ENCODE peak calls at places on chromosomes 16 and 17, in ten cellular contexts. One of them, this sample, is unnamed.
A peak's percentile ranks its signal among the peaks of the same experiment; 100 is the strongest.

GRCh38 chr17:30576326-30576861 is 99.2 kb downstream of the GOSR1 start:
- DNase-seq in H7: peak; percentile 19
- DNase-seq in stimulated activated CD8-positive, alpha-beta memory T cell treated with anti-CD3 and anti-CD28 coated beads, Interleukin-2, amount 100 ng/mL, for 1 hour: no peak
- DNase-seq in foreskin keratinocyte: no peak
- DNase-seq in EL: no peak
- DNase-seq in T-helper 17 cell: no peak
- DNase-seq in HTR-8/SVneo: no peak
- DNase-seq in GM03348: peak; percentile 67
- DNase-seq in RCC 7860: no peak
- DNase-seq in left ventricle myocardium inferior: no peak
- DNase-seq in this sample: no peak

GRCh38 chr16:72590179-72590937 is 418.4 kb upstream of the PMFBP1 start:
- DNase-seq in GM03348: no peak
- DNase-seq in RCC 7860: no peak
- DNase-seq in left ventricle myocardium inferior: no peak
- DNase-seq in stimulated activated CD8-positive, alpha-beta memory T cell treated with anti-CD3 and anti-CD28 coated beads, Interleukin-2, amount 100 ng/mL, for 1 hour: no peak
- DNase-seq in T-helper 17 cell: no peak
- DNase-seq in foreskin keratinocyte: no peak
- DNase-seq in EL: peak; percentile 6
- DNase-seq in H7: no peak
- DNase-seq in HTR-8/SVneo: no peak
- DNase-seq in this sample: no peak

GRCh38 chr16:75580-76501 is 2.2 kb upstream of the MPG start:
- DNase-seq in EL: peak; percentile 85
- DNase-seq in RCC 7860: peak; percentile 13
- DNase-seq in T-helper 17 cell: no peak
- DNase-seq in H7: peak; percentile 87
- DNase-seq in HTR-8/SVneo: peak; percentile 80
- DNase-seq in foreskin keratinocyte: no peak
- DNase-seq in GM03348: peak; percentile 91
- DNase-seq in left ventricle myocardium inferior: peak; percentile 88
- DNase-seq in stimulated activated CD8-positive, alpha-beta memory T cell treated with anti-CD3 and anti-CD28 coated beads, Interleukin-2, amount 100 ng/mL, for 1 hour: no peak
- DNase-seq in this sample: peak; percentile 91

GRCh38 chr17:82449136-82449882 is 1.2 kb downstream of the CYBC1 start:
- DNase-seq in foreskin keratinocyte: no peak
- DNase-seq in H7: peak; percentile 83
- DNase-seq in EL: no peak
- DNase-seq in left ventricle myocardium inferior: no peak
- DNase-seq in RCC 7860: no peak
- DNase-seq in stimulated activated CD8-positive, alpha-beta memory T cell treated with anti-CD3 and anti-CD28 coated beads, Interleukin-2, amount 100 ng/mL, for 1 hour: peak; percentile 49
- DNase-seq in GM03348: no peak
- DNase-seq in HTR-8/SVneo: no peak
- DNase-seq in T-helper 17 cell: peak; percentile 41
- DNase-seq in this sample: no peak

GRCh38 chr16:72473631-72474030 is 301.7 kb upstream of the PMFBP1 start:
- DNase-seq in GM03348: no peak
- DNase-seq in left ventricle myocardium inferior: no peak
- DNase-seq in foreskin keratinocyte: no peak
- DNase-seq in H7: no peak
- DNase-seq in stimulated activated CD8-positive, alpha-beta memory T cell treated with anti-CD3 and anti-CD28 coated beads, Interleukin-2, amount 100 ng/mL, for 1 hour: no peak
- DNase-seq in RCC 7860: no peak
- DNase-seq in EL: no peak
- DNase-seq in T-helper 17 cell: no peak
- DNase-seq in HTR-8/SVneo: no peak
- DNase-seq in this sample: no peak

GRCh38 chr16:75621170-75621477 is 2.0 kb downstream of the ADAT1 start:
- DNase-seq in left ventricle myocardium inferior: no peak
- DNase-seq in EL: peak; percentile 51
- DNase-seq in HTR-8/SVneo: peak; percentile 24
- DNase-seq in RCC 7860: no peak
- DNase-seq in GM03348: peak; percentile 52
- DNase-seq in T-helper 17 cell: no peak
- DNase-seq in foreskin keratinocyte: no peak
- DNase-seq in stimulated activated CD8-positive, alpha-beta memory T cell treated with anti-CD3 and anti-CD28 coated beads, Interleukin-2, amount 100 ng/mL, for 1 hour: no peak
- DNase-seq in H7: peak; percentile 46
- DNase-seq in this sample: no peak

GRCh38 chr17:82229686-82230626 is 1.1 kb downstream of the SLC16A3 start:
- DNase-seq in RCC 7860: no peak
- DNase-seq in left ventricle myocardium inferior: no peak
- DNase-seq in HTR-8/SVneo: no peak
- DNase-seq in H7: no peak
- DNase-seq in GM03348: no peak
- DNase-seq in T-helper 17 cell: no peak
- DNase-seq in foreskin keratinocyte: no peak
- DNase-seq in stimulated activated CD8-positive, alpha-beta memory T cell treated with anti-CD3 and anti-CD28 coated beads, Interleukin-2, amount 100 ng/mL, for 1 hour: no peak
- DNase-seq in EL: no peak
- DNase-seq in this sample: no peak

GRCh38 chr17:13792314-13792713 is 190.6 kb upstream of the HS3ST3A1 start:
- DNase-seq in RCC 7860: no peak
- DNase-seq in H7: no peak
- DNase-seq in T-helper 17 cell: no peak
- DNase-seq in GM03348: peak; percentile 16
- DNase-seq in EL: peak; percentile 13
- DNase-seq in left ventricle myocardium inferior: no peak
- DNase-seq in stimulated activated CD8-positive, alpha-beta memory T cell treated with anti-CD3 and anti-CD28 coated beads, Interleukin-2, amount 100 ng/mL, for 1 hour: no peak
- DNase-seq in foreskin keratinocyte: no peak
- DNase-seq in HTR-8/SVneo: no peak
- DNase-seq in this sample: no peak

GRCh38 chr17:77365584-77366186 is 224.9 kb downstream of the SEC14L1 start:
- DNase-seq in EL: peak; percentile 90
- DNase-seq in T-helper 17 cell: no peak
- DNase-seq in H7: peak; percentile 47
- DNase-seq in stimulated activated CD8-positive, alpha-beta memory T cell treated with anti-CD3 and anti-CD28 coated beads, Interleukin-2, amount 100 ng/mL, for 1 hour: no peak
- DNase-seq in RCC 7860: peak; percentile 90
- DNase-seq in foreskin keratinocyte: no peak
- DNase-seq in GM03348: peak; percentile 76
- DNase-seq in HTR-8/SVneo: peak; percentile 79
- DNase-seq in left ventricle myocardium inferior: peak; percentile 64
- DNase-seq in this sample: peak; percentile 96

GRCh38 chr16:87602821-87603683 is 744 bp downstream of the JPH3 start:
- DNase-seq in H7: peak; percentile 95
- DNase-seq in GM03348: no peak
- DNase-seq in stimulated activated CD8-positive, alpha-beta memory T cell treated with anti-CD3 and anti-CD28 coated beads, Interleukin-2, amount 100 ng/mL, for 1 hour: no peak
- DNase-seq in RCC 7860: no peak
- DNase-seq in T-helper 17 cell: no peak
- DNase-seq in EL: no peak
- DNase-seq in HTR-8/SVneo: peak; percentile 38
- DNase-seq in left ventricle myocardium inferior: no peak
- DNase-seq in foreskin keratinocyte: no peak
- DNase-seq in this sample: no peak

GRCh38 chr17:14308965-14309879 is 8.3 kb downstream of the HS3ST3B1 start:
- DNase-seq in foreskin keratinocyte: peak; percentile 92
- DNase-seq in H7: peak; percentile 99
- DNase-seq in GM03348: peak; percentile 97
- DNase-seq in EL: peak; percentile 93
- DNase-seq in left ventricle myocardium inferior: peak; percentile 89
- DNase-seq in HTR-8/SVneo: peak; percentile 92
- DNase-seq in stimulated activated CD8-positive, alpha-beta memory T cell treated with anti-CD3 and anti-CD28 coated beads, Interleukin-2, amount 100 ng/mL, for 1 hour: peak; percentile 85
- DNase-seq in T-helper 17 cell: peak; percentile 93
- DNase-seq in RCC 7860: no peak
- DNase-seq in this sample: peak; percentile 97

GRCh38 chr17:50107790-50108414 is 12.8 kb downstream of the PDK2 start:
- DNase-seq in GM03348: no peak
- DNase-seq in H7: no peak
- DNase-seq in RCC 7860: no peak
- DNase-seq in HTR-8/SVneo: no peak
- DNase-seq in left ventricle myocardium inferior: no peak
- DNase-seq in foreskin keratinocyte: peak; percentile 68
- DNase-seq in T-helper 17 cell: no peak
- DNase-seq in EL: peak; percentile 75
- DNase-seq in stimulated activated CD8-positive, alpha-beta memory T cell treated with anti-CD3 and anti-CD28 coated beads, Interleukin-2, amount 100 ng/mL, for 1 hour: no peak
- DNase-seq in this sample: no peak

GRCh38 chr16:49576173-49576494 is 202.5 kb downstream of the C16orf78 start:
- DNase-seq in left ventricle myocardium inferior: no peak
- DNase-seq in H7: no peak
- DNase-seq in EL: no peak
- DNase-seq in T-helper 17 cell: no peak
- DNase-seq in GM03348: no peak
- DNase-seq in HTR-8/SVneo: no peak
- DNase-seq in RCC 7860: no peak
- DNase-seq in stimulated activated CD8-positive, alpha-beta memory T cell treated with anti-CD3 and anti-CD28 coated beads, Interleukin-2, amount 100 ng/mL, for 1 hour: no peak
- DNase-seq in foreskin keratinocyte: no peak
- DNase-seq in this sample: no peak

GRCh38 chr17:48149174-48150106 is 41.9 kb downstream of the SNX11 start:
- DNase-seq in RCC 7860: no peak
- DNase-seq in GM03348: no peak
- DNase-seq in T-helper 17 cell: no peak
- DNase-seq in left ventricle myocardium inferior: no peak
- DNase-seq in HTR-8/SVneo: no peak
- DNase-seq in foreskin keratinocyte: no peak
- DNase-seq in H7: peak; percentile 56
- DNase-seq in stimulated activated CD8-positive, alpha-beta memory T cell treated with anti-CD3 and anti-CD28 coated beads, Interleukin-2, amount 100 ng/mL, for 1 hour: no peak
- DNase-seq in EL: no peak
- DNase-seq in this sample: peak; percentile 56

GRCh38 chr17:77957215-77957868 is 1.2 kb upstream of the TNRC6C start:
- DNase-seq in RCC 7860: no peak
- DNase-seq in H7: no peak
- DNase-seq in GM03348: peak; percentile 18
- DNase-seq in left ventricle myocardium inferior: no peak
- DNase-seq in T-helper 17 cell: no peak
- DNase-seq in foreskin keratinocyte: no peak
- DNase-seq in HTR-8/SVneo: no peak
- DNase-seq in stimulated activated CD8-positive, alpha-beta memory T cell treated with anti-CD3 and anti-CD28 coated beads, Interleukin-2, amount 100 ng/mL, for 1 hour: no peak
- DNase-seq in EL: peak; percentile 28
- DNase-seq in this sample: no peak

GRCh38 chr16:82070656-82071369 is 35.8 kb downstream of the HSD17B2 start:
- DNase-seq in GM03348: peak; percentile 54
- DNase-seq in stimulated activated CD8-positive, alpha-beta memory T cell treated with anti-CD3 and anti-CD28 coated beads, Interleukin-2, amount 100 ng/mL, for 1 hour: no peak
- DNase-seq in HTR-8/SVneo: peak; percentile 15
- DNase-seq in T-helper 17 cell: no peak
- DNase-seq in foreskin keratinocyte: peak; percentile 96
- DNase-seq in EL: peak; percentile 83
- DNase-seq in left ventricle myocardium inferior: no peak
- DNase-seq in H7: no peak
- DNase-seq in RCC 7860: no peak
- DNase-seq in this sample: peak; percentile 77

GRCh38 chr17:7834891-7835817 is 1.1 kb downstream of the KDM6B start:
- DNase-seq in foreskin keratinocyte: peak; percentile 95
- DNase-seq in stimulated activated CD8-positive, alpha-beta memory T cell treated with anti-CD3 and anti-CD28 coated beads, Interleukin-2, amount 100 ng/mL, for 1 hour: peak; percentile 68
- DNase-seq in HTR-8/SVneo: peak; percentile 98
- DNase-seq in T-helper 17 cell: peak; percentile 79
- DNase-seq in left ventricle myocardium inferior: peak; percentile 98
- DNase-seq in H7: peak; percentile 98
- DNase-seq in GM03348: peak; percentile 97
- DNase-seq in EL: peak; percentile 99
- DNase-seq in RCC 7860: peak; percentile 86
- DNase-seq in this sample: peak; percentile 95

GRCh38 chr16:24430937-24431760 is 108.2 kb upstream of the RBBP6 start:
- DNase-seq in T-helper 17 cell: no peak
- DNase-seq in stimulated activated CD8-positive, alpha-beta memory T cell treated with anti-CD3 and anti-CD28 coated beads, Interleukin-2, amount 100 ng/mL, for 1 hour: no peak
- DNase-seq in EL: peak; percentile 25
- DNase-seq in H7: no peak
- DNase-seq in RCC 7860: peak; percentile 22
- DNase-seq in foreskin keratinocyte: no peak
- DNase-seq in left ventricle myocardium inferior: no peak
- DNase-seq in HTR-8/SVneo: peak; percentile 8
- DNase-seq in GM03348: no peak
- DNase-seq in this sample: peak; percentile 71

GRCh38 chr17:51398128-51398525 is 137.8 kb downstream of the UTP18 start:
- DNase-seq in HTR-8/SVneo: no peak
- DNase-seq in stimulated activated CD8-positive, alpha-beta memory T cell treated with anti-CD3 and anti-CD28 coated beads, Interleukin-2, amount 100 ng/mL, for 1 hour: no peak
- DNase-seq in T-helper 17 cell: no peak
- DNase-seq in RCC 7860: peak; percentile 5
- DNase-seq in left ventricle myocardium inferior: no peak
- DNase-seq in H7: no peak
- DNase-seq in foreskin keratinocyte: no peak
- DNase-seq in EL: no peak
- DNase-seq in GM03348: no peak
- DNase-seq in this sample: no peak

GRCh38 chr17:71966055-71966454 is 154.8 kb upstream of the SOX9 start:
- DNase-seq in foreskin keratinocyte: no peak
- DNase-seq in stimulated activated CD8-positive, alpha-beta memory T cell treated with anti-CD3 and anti-CD28 coated beads, Interleukin-2, amount 100 ng/mL, for 1 hour: no peak
- DNase-seq in EL: no peak
- DNase-seq in H7: no peak
- DNase-seq in T-helper 17 cell: no peak
- DNase-seq in left ventricle myocardium inferior: no peak
- DNase-seq in HTR-8/SVneo: no peak
- DNase-seq in RCC 7860: no peak
- DNase-seq in GM03348: no peak
- DNase-seq in this sample: no peak

GRCh38 chr16:49652441-49653175 is 203.3 kb downstream of the ZNF423 start:
- DNase-seq in RCC 7860: no peak
- DNase-seq in left ventricle myocardium inferior: peak; percentile 67
- DNase-seq in GM03348: peak; percentile 81
- DNase-seq in T-helper 17 cell: no peak
- DNase-seq in EL: peak; percentile 65
- DNase-seq in stimulated activated CD8-positive, alpha-beta memory T cell treated with anti-CD3 and anti-CD28 coated beads, Interleukin-2, amount 100 ng/mL, for 1 hour: no peak
- DNase-seq in foreskin keratinocyte: no peak
- DNase-seq in H7: no peak
- DNase-seq in HTR-8/SVneo: no peak
- DNase-seq in this sample: no peak

GRCh38 chr17:41322264-41322902 is 6.9 kb upstream of the KRTAP17-1 start:
- DNase-seq in RCC 7860: peak; percentile 64
- DNase-seq in stimulated activated CD8-positive, alpha-beta memory T cell treated with anti-CD3 and anti-CD28 coated beads, Interleukin-2, amount 100 ng/mL, for 1 hour: no peak
- DNase-seq in left ventricle myocardium inferior: no peak
- DNase-seq in HTR-8/SVneo: peak; percentile 68
- DNase-seq in H7: peak; percentile 60
- DNase-seq in EL: peak; percentile 75
- DNase-seq in T-helper 17 cell: no peak
- DNase-seq in GM03348: peak; percentile 79
- DNase-seq in foreskin keratinocyte: peak; percentile 32
- DNase-seq in this sample: peak; percentile 45

GRCh38 chr17:73465130-73465529 is 153.3 kb upstream of the CDC42EP4 start:
- DNase-seq in left ventricle myocardium inferior: no peak
- DNase-seq in H7: peak; percentile 20
- DNase-seq in HTR-8/SVneo: no peak
- DNase-seq in stimulated activated CD8-positive, alpha-beta memory T cell treated with anti-CD3 and anti-CD28 coated beads, Interleukin-2, amount 100 ng/mL, for 1 hour: no peak
- DNase-seq in EL: no peak
- DNase-seq in GM03348: no peak
- DNase-seq in foreskin keratinocyte: no peak
- DNase-seq in RCC 7860: no peak
- DNase-seq in T-helper 17 cell: no peak
- DNase-seq in this sample: no peak

GRCh38 chr16:52528393-52529080 is 18.4 kb downstream of the TOX3 start:
- DNase-seq in left ventricle myocardium inferior: no peak
- DNase-seq in HTR-8/SVneo: no peak
- DNase-seq in T-helper 17 cell: no peak
- DNase-seq in stimulated activated CD8-positive, alpha-beta memory T cell treated with anti-CD3 and anti-CD28 coated beads, Interleukin-2, amount 100 ng/mL, for 1 hour: no peak
- DNase-seq in RCC 7860: no peak
- DNase-seq in EL: no peak
- DNase-seq in foreskin keratinocyte: no peak
- DNase-seq in H7: no peak
- DNase-seq in GM03348: no peak
- DNase-seq in this sample: no peak

GRCh38 chr16:1403733-1404132 is 10.8 kb downstream of the UNKL start:
- DNase-seq in H7: peak; percentile 39
- DNase-seq in RCC 7860: no peak
- DNase-seq in GM03348: no peak
- DNase-seq in T-helper 17 cell: no peak
- DNase-seq in HTR-8/SVneo: no peak
- DNase-seq in foreskin keratinocyte: no peak
- DNase-seq in EL: no peak
- DNase-seq in left ventricle myocardium inferior: no peak
- DNase-seq in stimulated activated CD8-positive, alpha-beta memory T cell treated with anti-CD3 and anti-CD28 coated beads, Interleukin-2, amount 100 ng/mL, for 1 hour: no peak
- DNase-seq in this sample: no peak

GRCh38 chr16:89193021-89193575 is 7.2 kb downstream of the SLC22A31 start:
- DNase-seq in RCC 7860: no peak
- DNase-seq in T-helper 17 cell: no peak
- DNase-seq in EL: peak; percentile 61
- DNase-seq in GM03348: peak; percentile 70
- DNase-seq in left ventricle myocardium inferior: peak; percentile 29
- DNase-seq in H7: peak; percentile 99
- DNase-seq in stimulated activated CD8-positive, alpha-beta memory T cell treated with anti-CD3 and anti-CD28 coated beads, Interleukin-2, amount 100 ng/mL, for 1 hour: no peak
- DNase-seq in foreskin keratinocyte: peak; percentile 33
- DNase-seq in HTR-8/SVneo: no peak
- DNase-seq in this sample: no peak

GRCh38 chr17:43683928-43684653 is 22.4 kb upstream of the MEOX1 start:
- DNase-seq in RCC 7860: no peak
- DNase-seq in stimulated activated CD8-positive, alpha-beta memory T cell treated with anti-CD3 and anti-CD28 coated beads, Interleukin-2, amount 100 ng/mL, for 1 hour: no peak
- DNase-seq in left ventricle myocardium inferior: no peak
- DNase-seq in EL: no peak
- DNase-seq in foreskin keratinocyte: no peak
- DNase-seq in H7: no peak
- DNase-seq in T-helper 17 cell: no peak
- DNase-seq in GM03348: no peak
- DNase-seq in HTR-8/SVneo: no peak
- DNase-seq in this sample: no peak

GRCh38 chr17:35286120-35286781 is 43.4 kb downstream of the SLFN5 start:
- DNase-seq in left ventricle myocardium inferior: no peak
- DNase-seq in foreskin keratinocyte: no peak
- DNase-seq in T-helper 17 cell: no peak
- DNase-seq in H7: no peak
- DNase-seq in EL: no peak
- DNase-seq in GM03348: no peak
- DNase-seq in RCC 7860: no peak
- DNase-seq in stimulated activated CD8-positive, alpha-beta memory T cell treated with anti-CD3 and anti-CD28 coated beads, Interleukin-2, amount 100 ng/mL, for 1 hour: no peak
- DNase-seq in HTR-8/SVneo: no peak
- DNase-seq in this sample: no peak